ENCODE peak calls at places on chromosomes 12 and 14, in seven cellular contexts. E is right atrium auricular region, R is HFF-Myc, X is AG04450, G is pancreas, V is cardiac fibroblast, L is nephron progenitor cell. P is an unnamed sample.

GRCh38 chr12:27013606-27014084 is 539 bp downstream of the TM7SF3 start:
- DNase-seq in E (no peak), R (no peak), X (no peak), G (no peak), V (peak; percentile 49), L (no peak), P (no peak)

GRCh38 chr14:75960219-75960618 is 21.6 kb downstream of the TGFB3 start:
- DNase-seq in E (no peak), R (no peak), X (no peak), G (no peak), V (no peak), L (no peak), P (no peak)

GRCh38 chr14:65357091-65357490 is 55.4 kb upstream of the FUT8 start:
- DNase-seq in E (no peak), R (no peak), X (no peak), G (no peak), V (no peak), L (no peak), P (no peak)

GRCh38 chr12:27900920-27901879 is 71.3 kb downstream of the PTHLH start:
- DNase-seq in E (no peak), R (no peak), X (no peak), G (no peak), V (no peak), L (no peak), P (no peak)

GRCh38 chr12:41512531-41512930 is 324.4 kb downstream of the PDZRN4 start:
- DNase-seq in E (no peak), R (no peak), X (no peak), G (no peak), V (no peak), L (no peak), P (peak; percentile 9)

GRCh38 chr14:37081220-37081619 is 91.2 kb downstream of the SLC25A21 start:
- DNase-seq in E (no peak), R (no peak), X (no peak), G (no peak), V (peak; percentile 54), L (no peak), P (no peak)

GRCh38 chr14:99744199-99744872 is 48.9 kb upstream of the EML1 start:
- DNase-seq in E (no peak), R (no peak), X (no peak), G (no peak), V (peak; percentile 41), L (no peak), P (no peak)

GRCh38 chr12:47361389-47362031 is 281.8 kb upstream of the AMIGO2 start:
- DNase-seq in E (no peak), R (no peak), X (no peak), G (no peak), V (no peak), L (no peak), P (peak; percentile 15)

GRCh38 chr12:50411051-50411660 is 10.5 kb downstream of the LARP4 start:
- DNase-seq in E (no peak), R (no peak), X (no peak), G (no peak), V (peak; percentile 53), L (no peak), P (no peak)

GRCh38 chr12:6311822-6312528 is 1.5 kb downstream of the PLEKHG6 start:
- DNase-seq in E (no peak), R (no peak), X (no peak), G (no peak), V (no peak), L (no peak), P (no peak)

GRCh38 chr12:122021193-122021821 is 377 bp upstream of the BCL7A start:
- DNase-seq in E (no peak), R (no peak), X (no peak), G (peak; percentile 47), V (no peak), L (peak; percentile 53), P (peak; percentile 17)

GRCh38 chr14:94337274-94337673 is 14.1 kb upstream of the SERPINA6 start:
- DNase-seq in E (no peak), R (no peak), X (no peak), G (no peak), V (peak; percentile 51), L (no peak), P (no peak)

GRCh38 chr14:99203801-99204200 is 68.2 kb downstream of the BCL11B start:
- DNase-seq in E (no peak), R (no peak), X (no peak), G (no peak), V (no peak), L (no peak), P (no peak)

GRCh38 chr12:20268771-20269170 is 99.6 kb upstream of the PDE3A start:
- DNase-seq in E (no peak), R (no peak), X (no peak), G (no peak), V (no peak), L (no peak), P (no peak)

GRCh38 chr12:65960820-65961691 is 136.8 kb downstream of the HMGA2 start:
- DNase-seq in E (no peak), R (no peak), X (no peak), G (no peak), V (no peak), L (peak; percentile 54), P (no peak)

GRCh38 chr14:101120636-101121398 is 217.3 kb upstream of the RTL1 start:
- DNase-seq in E (peak; percentile 59), R (no peak), X (no peak), G (no peak), V (no peak), L (no peak), P (no peak)

GRCh38 chr12:46555379-46555778 is 182.8 kb upstream of the SLC38A2 start:
- DNase-seq in E (no peak), R (no peak), X (peak; percentile 76), G (no peak), V (peak; percentile 92), L (no peak), P (no peak)

GRCh38 chr12:45939759-45940158 is 50.6 kb downstream of the SCAF11 start:
- DNase-seq in E (no peak), R (no peak), X (no peak), G (no peak), V (peak; percentile 32), L (no peak), P (no peak)

DNA sequence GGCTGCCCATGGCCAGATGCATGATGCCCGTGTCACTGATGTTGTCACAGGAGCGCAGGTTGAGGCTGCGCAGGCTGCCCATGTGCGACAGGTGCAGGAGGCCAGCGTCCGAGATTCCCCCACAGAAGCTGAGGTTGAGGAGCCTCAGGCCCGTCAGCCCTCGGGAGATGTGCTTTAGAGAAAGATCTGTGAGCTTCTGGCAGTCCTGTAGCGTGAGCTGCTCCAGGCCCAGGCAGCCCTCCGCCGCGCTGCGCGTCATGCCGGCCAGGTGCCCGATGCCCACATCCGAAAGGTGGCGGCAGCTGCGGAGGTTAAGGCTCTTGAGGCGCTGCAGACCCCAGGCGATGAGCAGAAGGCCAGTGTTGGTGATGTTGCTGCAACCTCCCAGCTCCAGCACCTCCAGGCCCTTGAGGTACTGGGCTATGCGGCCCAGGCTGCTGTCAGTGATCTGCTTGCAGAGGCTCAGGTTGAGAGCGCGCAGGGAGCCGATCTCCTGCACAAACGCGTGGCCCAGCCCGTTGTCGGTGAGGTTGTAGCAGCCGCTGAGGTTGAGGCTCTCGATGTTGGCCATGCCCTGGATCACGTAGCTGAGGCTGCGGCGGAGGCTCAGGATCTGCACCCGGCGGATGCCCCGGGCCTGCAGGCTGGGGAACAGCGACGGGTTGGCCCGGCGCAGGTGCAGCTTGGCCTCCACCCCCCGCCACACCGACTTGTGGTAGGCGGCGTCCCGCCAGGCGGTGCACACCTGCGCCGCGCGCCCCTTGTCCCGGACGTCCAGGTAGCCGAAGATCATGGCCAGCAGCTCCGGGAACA is 943 bp downstream of the FBXL14 start:
- DNase-seq in E (no peak), R (no peak), X (no peak), G (peak; percentile 67), V (peak; percentile 48), L (peak; percentile 46), P (peak; percentile 28)
- TF ChIP-seq CTCF in E (no peak), R (no peak), X (no peak), G (no peak), V (no peak), L (no peak), P (no peak)

GRCh38 chr12:68406134-68406576 is 74.0 kb upstream of the MDM1 start:
- DNase-seq in E (peak; percentile 97), R (peak; percentile 69), X (peak; percentile 65), G (peak; percentile 90), V (peak; percentile 91), L (no peak), P (peak; percentile 32)
- TF ChIP-seq CTCF in E (no peak), R (peak; percentile 56), X (peak; percentile 62), G (no peak), V (peak; percentile 54), L (no peak), P (peak; percentile 28)

DNA sequence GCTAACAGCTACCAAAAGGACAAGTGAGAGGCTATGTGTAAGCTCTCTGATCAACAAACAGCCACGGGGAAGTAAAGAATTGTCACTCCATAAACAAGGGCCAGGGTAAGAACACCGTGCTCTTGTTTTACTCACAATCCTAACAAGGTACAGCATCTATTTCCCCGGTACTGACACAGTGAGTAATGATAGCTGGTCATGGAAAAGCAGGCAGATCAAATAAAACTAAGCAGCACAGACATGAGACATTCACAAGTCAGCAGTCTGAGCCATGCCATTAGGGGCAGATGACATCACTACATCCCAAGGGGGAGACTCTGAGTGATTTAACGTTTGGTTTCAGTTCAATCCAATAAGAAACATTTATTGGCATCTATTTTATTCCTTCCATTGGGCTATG is 54.4 kb downstream of the ARL6IP4 start:
- DNase-seq in E (no peak), R (no peak), X (no peak), G (no peak), V (peak; percentile 82), L (no peak), P (no peak)
- TF ChIP-seq CTCF in E (no peak), R (no peak), X (peak; percentile 10), G (no peak), V (no peak), L (no peak), P (no peak)

DNA sequence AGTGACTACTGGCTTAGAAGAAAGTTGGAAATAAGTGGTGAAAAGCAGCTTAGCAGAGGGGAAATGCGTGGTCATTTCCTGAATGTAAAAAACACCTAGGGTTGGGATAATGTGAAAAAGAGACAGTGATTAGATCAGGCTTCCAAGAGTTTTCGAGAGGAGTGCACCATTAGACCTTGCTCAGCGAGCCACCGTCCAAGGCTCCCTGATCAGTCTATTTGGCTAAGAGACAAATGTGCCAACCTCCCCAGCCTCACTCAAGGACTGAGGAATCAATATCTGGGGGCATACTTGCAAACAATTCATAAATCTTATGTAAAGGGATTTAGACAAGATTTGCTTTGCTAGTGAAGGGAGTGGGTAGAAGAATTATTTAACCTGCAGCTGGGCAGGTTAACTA is 594.5 kb downstream of the NRXN3 start:
- DNase-seq in E (no peak), R (no peak), X (no peak), G (peak; percentile 12), V (peak; percentile 1), L (no peak), P (no peak)
- TF ChIP-seq CTCF in E (no peak), R (no peak), X (no peak), G (no peak), V (no peak), L (no peak), P (no peak)